ENCODE peak calls at places on chromosomes 11 and 22, in nine cellular contexts. One of them, this sample, is unnamed.

GRCh38 chr22:29768052-29768680 is 997 bp downstream of the UQCR10 start:
- DNase-seq in NCI-H2081: no peak
- DNase-seq in GM13976: no peak
- DNase-seq in activated CD8-positive, alpha-beta memory T cell treated with anti-CD3 and anti-CD28 coated beads, Interleukin-2, amount 10 ng/mL, durations not matched to agents 7 days and 5 days: no peak
- DNase-seq in heart right ventricle: no peak
- DNase-seq in HS-27A: no peak
- DNase-seq in HEK293T: no peak
- DNase-seq in neural crest cell: no peak
- DNase-seq in AG08396: no peak
- DNase-seq in this sample: no peak

GRCh38 chr22:37416806-37417205 is 10.5 kb downstream of the ELFN2 start:
- DNase-seq in HEK293T: no peak
- DNase-seq in GM13976: no peak
- DNase-seq in NCI-H2081: no peak
- DNase-seq in heart right ventricle: no peak
- DNase-seq in neural crest cell: peak; percentile 50
- DNase-seq in activated CD8-positive, alpha-beta memory T cell treated with anti-CD3 and anti-CD28 coated beads, Interleukin-2, amount 10 ng/mL, durations not matched to agents 7 days and 5 days: peak; percentile 76
- DNase-seq in HS-27A: no peak
- DNase-seq in AG08396: no peak
- DNase-seq in this sample: no peak

GRCh38 chr11:111777094-111778046 is 11.2 kb upstream of the PPP2R1B start:
- DNase-seq in AG08396: peak; percentile 63
- DNase-seq in activated CD8-positive, alpha-beta memory T cell treated with anti-CD3 and anti-CD28 coated beads, Interleukin-2, amount 10 ng/mL, durations not matched to agents 7 days and 5 days: peak; percentile 45
- DNase-seq in HEK293T: peak; percentile 64
- DNase-seq in HS-27A: peak; percentile 24
- DNase-seq in neural crest cell: no peak
- DNase-seq in NCI-H2081: peak; percentile 71
- DNase-seq in heart right ventricle: peak; percentile 44
- DNase-seq in GM13976: peak; percentile 61
- DNase-seq in this sample: no peak

GRCh38 chr22:22930222-22930497 is 42.5 kb downstream of the IGLL5 start:
- DNase-seq in AG08396: no peak
- DNase-seq in NCI-H2081: no peak
- DNase-seq in heart right ventricle: no peak
- DNase-seq in neural crest cell: no peak
- DNase-seq in HEK293T: no peak
- DNase-seq in activated CD8-positive, alpha-beta memory T cell treated with anti-CD3 and anti-CD28 coated beads, Interleukin-2, amount 10 ng/mL, durations not matched to agents 7 days and 5 days: no peak
- DNase-seq in HS-27A: no peak
- DNase-seq in GM13976: no peak
- DNase-seq in this sample: no peak

GRCh38 chr11:22626573-22627239 is 1.1 kb upstream of the FANCF start:
- DNase-seq in HEK293T: no peak
- DNase-seq in NCI-H2081: no peak
- DNase-seq in AG08396: no peak
- DNase-seq in GM13976: no peak
- DNase-seq in neural crest cell: no peak
- DNase-seq in activated CD8-positive, alpha-beta memory T cell treated with anti-CD3 and anti-CD28 coated beads, Interleukin-2, amount 10 ng/mL, durations not matched to agents 7 days and 5 days: no peak
- DNase-seq in HS-27A: no peak
- DNase-seq in heart right ventricle: no peak
- DNase-seq in this sample: no peak

GRCh38 chr11:26753738-26754504 is 32.1 kb upstream of the SLC5A12 start:
- DNase-seq in activated CD8-positive, alpha-beta memory T cell treated with anti-CD3 and anti-CD28 coated beads, Interleukin-2, amount 10 ng/mL, durations not matched to agents 7 days and 5 days: no peak
- DNase-seq in GM13976: no peak
- DNase-seq in NCI-H2081: peak; percentile 61
- DNase-seq in HEK293T: peak; percentile 41
- DNase-seq in AG08396: peak; percentile 48
- DNase-seq in HS-27A: peak; percentile 34
- DNase-seq in heart right ventricle: peak; percentile 18
- DNase-seq in neural crest cell: peak; percentile 20
- DNase-seq in this sample: peak; percentile 67

GRCh38 chr11:101860694-101861371 is 54.0 kb upstream of the CEP126 start:
- DNase-seq in neural crest cell: peak; percentile 28
- DNase-seq in GM13976: peak; percentile 24
- DNase-seq in HEK293T: peak; percentile 70
- DNase-seq in heart right ventricle: peak; percentile 28
- DNase-seq in NCI-H2081: peak; percentile 55
- DNase-seq in AG08396: peak; percentile 65
- DNase-seq in activated CD8-positive, alpha-beta memory T cell treated with anti-CD3 and anti-CD28 coated beads, Interleukin-2, amount 10 ng/mL, durations not matched to agents 7 days and 5 days: no peak
- DNase-seq in HS-27A: no peak
- DNase-seq in this sample: peak; percentile 26

GRCh38 chr11:63719987-63720386 is 38.7 kb downstream of the RTN3 start:
- DNase-seq in AG08396: no peak
- DNase-seq in activated CD8-positive, alpha-beta memory T cell treated with anti-CD3 and anti-CD28 coated beads, Interleukin-2, amount 10 ng/mL, durations not matched to agents 7 days and 5 days: no peak
- DNase-seq in NCI-H2081: no peak
- DNase-seq in HEK293T: no peak
- DNase-seq in heart right ventricle: no peak
- DNase-seq in neural crest cell: no peak
- DNase-seq in GM13976: no peak
- DNase-seq in HS-27A: no peak
- DNase-seq in this sample: no peak

GRCh38 chr11:40337118-40337517 is 1122.3 kb downstream of the LRRC4C start:
- DNase-seq in activated CD8-positive, alpha-beta memory T cell treated with anti-CD3 and anti-CD28 coated beads, Interleukin-2, amount 10 ng/mL, durations not matched to agents 7 days and 5 days: no peak
- DNase-seq in neural crest cell: no peak
- DNase-seq in HEK293T: no peak
- DNase-seq in AG08396: no peak
- DNase-seq in HS-27A: no peak
- DNase-seq in NCI-H2081: no peak
- DNase-seq in GM13976: no peak
- DNase-seq in heart right ventricle: no peak
- DNase-seq in this sample: no peak

GRCh38 chr11:130510407-130511006 is 62.1 kb downstream of the ADAMTS15 start:
- DNase-seq in GM13976: no peak
- DNase-seq in activated CD8-positive, alpha-beta memory T cell treated with anti-CD3 and anti-CD28 coated beads, Interleukin-2, amount 10 ng/mL, durations not matched to agents 7 days and 5 days: peak; percentile 16
- DNase-seq in HS-27A: no peak
- DNase-seq in neural crest cell: no peak
- DNase-seq in HEK293T: no peak
- DNase-seq in NCI-H2081: no peak
- DNase-seq in heart right ventricle: no peak
- DNase-seq in AG08396: peak; percentile 47
- DNase-seq in this sample: no peak

GRCh38 chr11:45322111-45322705 is 36.1 kb upstream of the SYT13 start:
- DNase-seq in AG08396: no peak
- DNase-seq in NCI-H2081: no peak
- DNase-seq in heart right ventricle: no peak
- DNase-seq in neural crest cell: no peak
- DNase-seq in activated CD8-positive, alpha-beta memory T cell treated with anti-CD3 and anti-CD28 coated beads, Interleukin-2, amount 10 ng/mL, durations not matched to agents 7 days and 5 days: no peak
- DNase-seq in HEK293T: no peak
- DNase-seq in HS-27A: no peak
- DNase-seq in GM13976: no peak
- DNase-seq in this sample: no peak

GRCh38 chr22:47237890-47238480 is 475.5 kb downstream of the TBC1D22A start:
- DNase-seq in HEK293T: no peak
- DNase-seq in neural crest cell: no peak
- DNase-seq in heart right ventricle: no peak
- DNase-seq in HS-27A: no peak
- DNase-seq in NCI-H2081: no peak
- DNase-seq in GM13976: no peak
- DNase-seq in AG08396: no peak
- DNase-seq in activated CD8-positive, alpha-beta memory T cell treated with anti-CD3 and anti-CD28 coated beads, Interleukin-2, amount 10 ng/mL, durations not matched to agents 7 days and 5 days: no peak
- DNase-seq in this sample: no peak

GRCh38 chr22:49201046-49201970 is 626.4 kb downstream of the BRD1 start:
- DNase-seq in HEK293T: no peak
- DNase-seq in NCI-H2081: no peak
- DNase-seq in AG08396: no peak
- DNase-seq in HS-27A: no peak
- DNase-seq in neural crest cell: no peak
- DNase-seq in activated CD8-positive, alpha-beta memory T cell treated with anti-CD3 and anti-CD28 coated beads, Interleukin-2, amount 10 ng/mL, durations not matched to agents 7 days and 5 days: peak; percentile 36
- DNase-seq in GM13976: no peak
- DNase-seq in heart right ventricle: no peak
- DNase-seq in this sample: peak; percentile 25

GRCh38 chr11:127651175-127651887 is 650.8 kb upstream of the KIRREL3 start:
- DNase-seq in NCI-H2081: no peak
- DNase-seq in AG08396: peak; percentile 42
- DNase-seq in HS-27A: peak; percentile 14
- DNase-seq in heart right ventricle: no peak
- DNase-seq in GM13976: no peak
- DNase-seq in HEK293T: no peak
- DNase-seq in neural crest cell: no peak
- DNase-seq in activated CD8-positive, alpha-beta memory T cell treated with anti-CD3 and anti-CD28 coated beads, Interleukin-2, amount 10 ng/mL, durations not matched to agents 7 days and 5 days: no peak
- DNase-seq in this sample: no peak

GRCh38 chr11:123386746-123387510 is 43.1 kb upstream of the GRAMD1B start:
- DNase-seq in HS-27A: no peak
- DNase-seq in GM13976: no peak
- DNase-seq in HEK293T: no peak
- DNase-seq in activated CD8-positive, alpha-beta memory T cell treated with anti-CD3 and anti-CD28 coated beads, Interleukin-2, amount 10 ng/mL, durations not matched to agents 7 days and 5 days: no peak
- DNase-seq in heart right ventricle: no peak
- DNase-seq in AG08396: no peak
- DNase-seq in neural crest cell: no peak
- DNase-seq in NCI-H2081: no peak
- DNase-seq in this sample: no peak

GRCh38 chr22:23457586-23457985 is 122.5 kb downstream of the IGLL1 start:
- DNase-seq in heart right ventricle: no peak
- DNase-seq in HEK293T: no peak
- DNase-seq in GM13976: no peak
- DNase-seq in HS-27A: no peak
- DNase-seq in neural crest cell: no peak
- DNase-seq in activated CD8-positive, alpha-beta memory T cell treated with anti-CD3 and anti-CD28 coated beads, Interleukin-2, amount 10 ng/mL, durations not matched to agents 7 days and 5 days: no peak
- DNase-seq in NCI-H2081: peak; percentile 87
- DNase-seq in AG08396: no peak
- DNase-seq in this sample: no peak

GRCh38 chr11:18578975-18579598 is 9.4 kb downstream of the UEVLD start:
- DNase-seq in HEK293T: no peak
- DNase-seq in heart right ventricle: no peak
- DNase-seq in GM13976: peak; percentile 46
- DNase-seq in activated CD8-positive, alpha-beta memory T cell treated with anti-CD3 and anti-CD28 coated beads, Interleukin-2, amount 10 ng/mL, durations not matched to agents 7 days and 5 days: peak; percentile 52
- DNase-seq in AG08396: no peak
- DNase-seq in NCI-H2081: no peak
- DNase-seq in HS-27A: no peak
- DNase-seq in neural crest cell: no peak
- DNase-seq in this sample: no peak

GRCh38 chr11:69048056-69048717 is 545 bp upstream of the TPCN2 start:
- DNase-seq in activated CD8-positive, alpha-beta memory T cell treated with anti-CD3 and anti-CD28 coated beads, Interleukin-2, amount 10 ng/mL, durations not matched to agents 7 days and 5 days: no peak
- DNase-seq in HEK293T: no peak
- DNase-seq in heart right ventricle: no peak
- DNase-seq in HS-27A: no peak
- DNase-seq in GM13976: no peak
- DNase-seq in AG08396: no peak
- DNase-seq in NCI-H2081: no peak
- DNase-seq in neural crest cell: no peak
- DNase-seq in this sample: no peak

GRCh38 chr11:128511712-128512111 is 75.6 kb downstream of the ETS1 start:
- DNase-seq in activated CD8-positive, alpha-beta memory T cell treated with anti-CD3 and anti-CD28 coated beads, Interleukin-2, amount 10 ng/mL, durations not matched to agents 7 days and 5 days: no peak
- DNase-seq in AG08396: no peak
- DNase-seq in NCI-H2081: no peak
- DNase-seq in heart right ventricle: no peak
- DNase-seq in GM13976: no peak
- DNase-seq in HS-27A: no peak
- DNase-seq in neural crest cell: no peak
- DNase-seq in HEK293T: no peak
- DNase-seq in this sample: no peak

GRCh38 chr22:43014062-43014875 is 680 bp downstream of the PACSIN2 start:
- DNase-seq in GM13976: peak; percentile 70
- DNase-seq in NCI-H2081: no peak
- DNase-seq in AG08396: peak; percentile 52
- DNase-seq in neural crest cell: peak; percentile 24
- DNase-seq in activated CD8-positive, alpha-beta memory T cell treated with anti-CD3 and anti-CD28 coated beads, Interleukin-2, amount 10 ng/mL, durations not matched to agents 7 days and 5 days: peak; percentile 58
- DNase-seq in heart right ventricle: peak; percentile 31
- DNase-seq in HS-27A: no peak
- DNase-seq in HEK293T: peak; percentile 49
- DNase-seq in this sample: peak; percentile 74

GRCh38 chr11:78365381-78365792 is 52.2 kb downstream of the GAB2 start:
- DNase-seq in GM13976: no peak
- DNase-seq in neural crest cell: no peak
- DNase-seq in AG08396: peak; percentile 36
- DNase-seq in HS-27A: peak; percentile 84
- DNase-seq in activated CD8-positive, alpha-beta memory T cell treated with anti-CD3 and anti-CD28 coated beads, Interleukin-2, amount 10 ng/mL, durations not matched to agents 7 days and 5 days: no peak
- DNase-seq in NCI-H2081: peak; percentile 14
- DNase-seq in HEK293T: no peak
- DNase-seq in heart right ventricle: no peak
- DNase-seq in this sample: no peak

GRCh38 chr11:47979378-47980092 is 824 bp upstream of the PTPRJ start:
- DNase-seq in neural crest cell: no peak
- DNase-seq in GM13976: no peak
- DNase-seq in heart right ventricle: no peak
- DNase-seq in HS-27A: no peak
- DNase-seq in NCI-H2081: no peak
- DNase-seq in HEK293T: no peak
- DNase-seq in activated CD8-positive, alpha-beta memory T cell treated with anti-CD3 and anti-CD28 coated beads, Interleukin-2, amount 10 ng/mL, durations not matched to agents 7 days and 5 days: no peak
- DNase-seq in AG08396: peak; percentile 29
- DNase-seq in this sample: no peak

GRCh38 chr11:16779436-16779835 is 41.0 kb downstream of the C11orf58 start:
- DNase-seq in activated CD8-positive, alpha-beta memory T cell treated with anti-CD3 and anti-CD28 coated beads, Interleukin-2, amount 10 ng/mL, durations not matched to agents 7 days and 5 days: no peak
- DNase-seq in heart right ventricle: no peak
- DNase-seq in neural crest cell: no peak
- DNase-seq in GM13976: no peak
- DNase-seq in HS-27A: no peak
- DNase-seq in HEK293T: no peak
- DNase-seq in AG08396: no peak
- DNase-seq in NCI-H2081: no peak
- DNase-seq in this sample: peak; percentile 46

GRCh38 chr11:16827139-16827538 is 88.7 kb downstream of the C11orf58 start:
- DNase-seq in neural crest cell: no peak
- DNase-seq in HS-27A: no peak
- DNase-seq in NCI-H2081: no peak
- DNase-seq in heart right ventricle: no peak
- DNase-seq in HEK293T: no peak
- DNase-seq in AG08396: no peak
- DNase-seq in activated CD8-positive, alpha-beta memory T cell treated with anti-CD3 and anti-CD28 coated beads, Interleukin-2, amount 10 ng/mL, durations not matched to agents 7 days and 5 days: no peak
- DNase-seq in GM13976: no peak
- DNase-seq in this sample: no peak

GRCh38 chr11:67438121-67438902 is 830 bp upstream of the PTPRCAP start:
- DNase-seq in HS-27A: no peak
- DNase-seq in HEK293T: no peak
- DNase-seq in NCI-H2081: no peak
- DNase-seq in AG08396: no peak
- DNase-seq in GM13976: peak; percentile 81
- DNase-seq in heart right ventricle: no peak
- DNase-seq in activated CD8-positive, alpha-beta memory T cell treated with anti-CD3 and anti-CD28 coated beads, Interleukin-2, amount 10 ng/mL, durations not matched to agents 7 days and 5 days: peak; percentile 91
- DNase-seq in neural crest cell: no peak
- DNase-seq in this sample: no peak

GRCh38 chr11:62122076-62122475 is 1.7 kb upstream of the INCENP start:
- DNase-seq in HS-27A: no peak
- DNase-seq in activated CD8-positive, alpha-beta memory T cell treated with anti-CD3 and anti-CD28 coated beads, Interleukin-2, amount 10 ng/mL, durations not matched to agents 7 days and 5 days: no peak
- DNase-seq in GM13976: no peak
- DNase-seq in NCI-H2081: no peak
- DNase-seq in heart right ventricle: no peak
- DNase-seq in HEK293T: no peak
- DNase-seq in neural crest cell: no peak
- DNase-seq in AG08396: peak; percentile 3
- DNase-seq in this sample: peak; percentile 47

GRCh38 chr11:70705930-70706329 is 307.6 kb downstream of the CTTN start:
- DNase-seq in NCI-H2081: no peak
- DNase-seq in GM13976: no peak
- DNase-seq in HEK293T: no peak
- DNase-seq in activated CD8-positive, alpha-beta memory T cell treated with anti-CD3 and anti-CD28 coated beads, Interleukin-2, amount 10 ng/mL, durations not matched to agents 7 days and 5 days: no peak
- DNase-seq in neural crest cell: no peak
- DNase-seq in HS-27A: no peak
- DNase-seq in heart right ventricle: no peak
- DNase-seq in AG08396: no peak
- DNase-seq in this sample: no peak

GRCh38 chr11:1150769-1151365 is 6.9 kb upstream of the MUC5AC start:
- DNase-seq in heart right ventricle: no peak
- DNase-seq in HEK293T: no peak
- DNase-seq in GM13976: no peak
- DNase-seq in neural crest cell: no peak
- DNase-seq in NCI-H2081: no peak
- DNase-seq in HS-27A: no peak
- DNase-seq in AG08396: peak; percentile 45
- DNase-seq in activated CD8-positive, alpha-beta memory T cell treated with anti-CD3 and anti-CD28 coated beads, Interleukin-2, amount 10 ng/mL, durations not matched to agents 7 days and 5 days: no peak
- DNase-seq in this sample: peak; percentile 63

This sample was measured in tibial artery.